ENCODE peak calls at places on chromosomes 11 and 22, in seven cellular contexts. K, E, R, P, T, H and J are unnamed samples.

GRCh38 chr11:113579292-113579940 is 104.2 kb upstream of the DRD2 start:
- DNase-seq in K (no peak), E (no peak), R (no peak), P (no peak), T (no peak), H (no peak), J (no peak)

GRCh38 chr11:96753997-96754396 is 364.2 kb downstream of the JRKL start:
- DNase-seq in K (no peak), E (no peak), R (no peak), P (no peak), T (no peak), H (no peak), J (no peak)

GRCh38 chr11:89521294-89521693 is 30.1 kb upstream of the NOX4 start:
- DNase-seq in K (no peak), E (no peak), R (no peak), P (no peak), T (no peak), H (peak), J (no peak)

GRCh38 chr22:29477919-29478318 is 2.1 kb upstream of the NEFH start:
- DNase-seq in K (peak), E (no peak), R (no peak), P (no peak), T (no peak), H (no peak), J (no peak)

GRCh38 chr11:77968337-77968736 is 26.1 kb downstream of the INTS4 start:
- DNase-seq in K (no peak), E (no peak), R (no peak), P (no peak), T (no peak), H (no peak), J (no peak)

GRCh38 chr22:32127904-32128303 is 31.2 kb downstream of the C22orf42 start:
- DNase-seq in K (peak), E (no peak), R (no peak), P (no peak), T (no peak), H (no peak), J (no peak)

GRCh38 chr11:47005441-47005840 is 68.9 kb downstream of the CSTPP1 start:
- DNase-seq in K (no peak), E (no peak), R (no peak), P (no peak), T (no peak), H (no peak), J (no peak)

GRCh38 chr22:20016734-20017621 is at the start of gene ARVCF:
- DNase-seq in K (peak), E (peak), R (peak), P (peak), T (peak), H (peak), J (peak)

GRCh38 chr11:99020324-99021225 is at the start of gene CNTN5:
- DNase-seq in K (peak), E (peak), R (no peak), P (peak), T (peak), H (peak), J (peak)

GRCh38 chr11:1946812-1947480 is at the start of gene MRPL23:
- DNase-seq in K (no peak), E (no peak), R (no peak), P (peak), T (peak), H (no peak), J (no peak)

GRCh38 chr11:34975482-34975881 is 59.1 kb downstream of the PDHX start:
- DNase-seq in K (no peak), E (no peak), R (no peak), P (no peak), T (no peak), H (no peak), J (no peak)

GRCh38 chr11:10233581-10233980 is 60.4 kb downstream of the SBF2 start:
- DNase-seq in K (no peak), E (peak), R (peak), P (no peak), T (no peak), H (peak), J (peak)

GRCh38 chr11:114307524-114308203 is 11.5 kb downstream of the NNMT start:
- DNase-seq in K (no peak), E (peak), R (no peak), P (peak), T (peak), H (peak), J (no peak)

GRCh38 chr11:44618561-44619425 is 53.3 kb downstream of the CD82 start:
- DNase-seq in K (no peak), E (no peak), R (no peak), P (peak), T (no peak), H (no peak), J (no peak)

GRCh38 chr11:94959179-94959578 is 14.2 kb downstream of the CWC15 start:
- DNase-seq in K (no peak), E (no peak), R (no peak), P (no peak), T (no peak), H (no peak), J (no peak)

GRCh38 chr22:32684148-32684821 is 117.2 kb upstream of the TIMP3 start:
- DNase-seq in K (no peak), E (no peak), R (no peak), P (no peak), T (no peak), H (peak), J (no peak)

GRCh38 chr11:106077609-106078517 is at the start of gene AASDHPPT:
- DNase-seq in K (peak), E (peak), R (no peak), P (no peak), T (no peak), H (peak), J (peak)

GRCh38 chr11:94295534-94295933 is 8.8 kb upstream of the IZUMO1R start:
- DNase-seq in K (no peak), E (peak), R (no peak), P (no peak), T (no peak), H (no peak), J (no peak)

GRCh38 chr22:49657974-49658550 is 169.6 kb downstream of the BRD1 start:
- DNase-seq in K (no peak), E (no peak), R (no peak), P (no peak), T (no peak), H (no peak), J (no peak)

DNA sequence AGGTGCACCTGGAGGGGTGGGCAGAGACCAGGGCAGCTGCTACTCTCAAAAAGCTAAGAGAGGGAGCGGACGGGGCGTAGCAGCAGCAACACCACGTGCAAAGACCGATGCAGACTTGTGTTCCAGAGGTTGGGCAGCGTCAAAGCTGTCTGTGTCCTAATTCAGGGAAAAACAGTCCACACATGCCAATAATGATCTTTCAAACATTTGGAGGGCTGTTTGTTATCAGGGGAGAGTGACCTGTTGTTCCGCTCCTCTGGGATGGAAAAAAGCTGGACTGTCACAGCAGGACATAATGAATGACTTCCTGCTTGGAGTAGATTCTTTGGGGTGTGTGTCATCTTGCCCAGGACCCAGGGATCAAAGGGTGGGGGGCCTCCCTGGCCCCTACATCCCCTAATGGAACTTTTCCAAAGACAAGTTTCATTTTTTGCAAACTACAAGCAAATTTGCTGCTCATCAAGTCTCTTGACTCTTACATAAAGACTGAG is 6.2 kb upstream of the FBLN1 start:
- DNase-seq in K (no peak), E (no peak), R (no peak), P (no peak), T (peak), H (no peak), J (no peak)
- H3K27ac ChIP-seq in K (no peak), E (no peak), R (no peak), P (peak), T (no peak), H (peak), J (no peak)

GRCh38 chr11:40401132-40401853 is 1058.2 kb downstream of the LRRC4C start:
- DNase-seq in K (no peak), E (no peak), R (no peak), P (no peak), T (no peak), H (no peak), J (no peak)
- TF ChIP-seq CTCF in K (no peak), E (no peak), R (no peak), P (no peak), T (no peak), H (no peak), J (no peak)

GRCh38 chr11:638616-639323 is 1.7 kb downstream of the DRD4 start:
- DNase-seq in K (peak), E (no peak), R (no peak), P (no peak), T (no peak), H (no peak), J (no peak)
- H3K27ac ChIP-seq in K (no peak), E (no peak), R (no peak), P (no peak), T (no peak), H (no peak), J (peak)

GRCh38 chr11:120964857-120965256 is 59.0 kb upstream of the TBCEL start:
- DNase-seq in K (no peak), E (peak), R (peak), P (no peak), T (no peak), H (peak), J (no peak)
- TF ChIP-seq CTCF in K (no peak), E (no peak), R (no peak), P (no peak), T (no peak), H (no peak), J (no peak)

GRCh38 chr22:38950527-38951111 is 6.8 kb upstream of the APOBEC3A start:
- DNase-seq in K (no peak), E (no peak), R (no peak), P (no peak), T (no peak), H (no peak), J (no peak)

GRCh38 chr22:38952382-38952993 is 4.9 kb upstream of the APOBEC3A start:
- DNase-seq in K (no peak), E (no peak), R (no peak), P (no peak), T (no peak), H (no peak), J (no peak)

GRCh38 chr22:38949889-38950405 is 7.5 kb upstream of the APOBEC3A start:
- DNase-seq in K (no peak), E (no peak), R (no peak), P (no peak), T (no peak), H (no peak), J (no peak)

GRCh38 chr22:38953091-38953490 is 4.3 kb upstream of the APOBEC3A start:
- DNase-seq in K (no peak), E (no peak), R (no peak), P (no peak), T (no peak), H (no peak), J (no peak)

DNA sequence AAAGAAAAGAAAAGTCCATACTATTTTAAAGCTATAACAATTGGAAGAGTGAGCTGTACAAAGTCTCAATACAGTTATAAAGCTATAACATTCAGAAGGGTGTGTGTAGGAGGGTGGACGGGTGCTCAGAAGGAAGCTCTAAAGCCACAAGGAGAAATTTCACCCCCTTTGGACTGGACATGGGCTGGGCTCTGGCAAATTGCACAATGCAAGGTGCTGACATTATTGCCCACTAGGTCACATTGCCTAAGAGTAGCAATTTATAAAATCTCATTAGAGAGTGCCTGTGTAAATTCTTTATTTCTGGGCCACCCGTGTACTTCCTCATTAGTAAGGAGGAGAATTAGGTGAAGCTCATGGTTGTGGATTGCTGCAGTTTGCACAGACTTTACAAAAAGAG is 5.7 kb upstream of the APOBEC3A start:
- DNase-seq in K (no peak), E (no peak), R (no peak), P (no peak), T (no peak), H (no peak), J (no peak)
- H3K27ac ChIP-seq in K (no peak), E (no peak), R (no peak), P (no peak), T (no peak), H (no peak), J (no peak)

DNA sequence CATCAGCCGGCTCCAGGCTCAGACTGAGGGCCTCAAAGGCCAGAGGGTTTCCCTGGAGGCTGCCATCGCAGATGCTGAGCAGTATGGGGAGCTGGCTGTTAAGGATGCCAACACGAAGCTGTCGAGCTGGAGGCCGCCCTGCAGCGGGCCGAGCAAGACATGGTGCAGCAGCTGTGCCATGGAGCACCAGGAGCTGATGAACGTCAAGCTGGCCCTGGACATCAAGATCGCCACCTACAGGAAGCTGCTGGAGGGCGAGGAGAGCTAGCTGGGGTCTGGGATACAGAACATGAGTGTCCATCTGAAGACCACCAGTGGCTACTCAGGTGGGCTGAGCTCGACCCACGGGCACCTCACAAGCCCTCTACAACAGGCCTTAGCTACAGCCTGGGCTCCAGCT is 4.0 kb upstream of the SCUBE2 start:
- DNase-seq in K (peak), E (no peak), R (no peak), P (no peak), T (no peak), H (no peak), J (no peak)
- TF ChIP-seq CTCF in K (peak), E (no peak), R (no peak), P (no peak), T (no peak), H (peak), J (no peak)

GRCh38 chr11:111942826-111943225 is 5.7 kb downstream of the DIXDC1 start:
- DNase-seq in K (no peak), E (peak), R (no peak), P (no peak), T (no peak), H (peak), J (peak)
- H3K27ac ChIP-seq in K (no peak), E (peak), R (no peak), P (peak), T (peak), H (no peak), J (peak)

GRCh38 chr22:25201557-25202273 is 2.1 kb downstream of the CRYBB3 start:
- DNase-seq in K (no peak), E (no peak), R (no peak), P (no peak), T (no peak), H (no peak), J (no peak)
- TF ChIP-seq CTCF in K (no peak), E (no peak), R (no peak), P (no peak), T (no peak), H (no peak), J (no peak)

DNA sequence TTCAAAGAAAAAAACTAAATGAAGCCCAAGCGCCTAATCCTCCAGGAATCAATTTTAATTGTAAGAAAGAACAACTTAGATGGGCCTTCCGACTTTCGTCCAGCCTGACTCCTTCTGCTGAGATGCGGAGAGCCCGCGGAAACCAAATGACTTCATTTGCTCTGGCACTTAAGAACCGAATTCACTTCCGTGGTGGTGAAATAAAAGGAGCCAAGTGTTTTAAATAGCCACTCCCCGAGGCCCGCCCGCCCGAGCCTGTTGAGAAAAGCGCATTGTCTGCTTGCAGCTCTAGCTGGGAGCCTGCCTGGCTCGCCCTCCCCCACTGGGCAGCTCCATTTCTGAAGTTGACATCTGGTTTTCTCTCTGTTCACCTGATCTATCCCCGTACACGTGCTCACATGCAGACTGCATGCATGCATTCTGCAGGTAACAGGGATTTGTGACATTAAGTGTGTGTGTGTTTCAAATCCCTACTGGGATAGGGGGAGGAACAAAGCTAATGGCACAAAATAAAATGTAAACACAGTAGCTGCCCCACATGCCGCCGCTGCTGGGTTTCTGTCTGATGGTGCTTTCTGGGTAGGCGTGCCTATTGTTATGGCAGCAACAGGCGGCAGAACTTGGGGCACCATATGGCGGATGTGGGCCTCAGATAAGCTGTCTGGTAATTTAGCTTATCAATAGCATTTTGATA is 6.2 kb downstream of the TEAD1 start:
- DNase-seq in K (peak), E (peak), R (peak), P (peak), T (peak), H (peak), J (peak)
- H3K27ac ChIP-seq in K (peak), E (peak), R (peak), P (peak), T (peak), H (peak), J (peak)

DNA sequence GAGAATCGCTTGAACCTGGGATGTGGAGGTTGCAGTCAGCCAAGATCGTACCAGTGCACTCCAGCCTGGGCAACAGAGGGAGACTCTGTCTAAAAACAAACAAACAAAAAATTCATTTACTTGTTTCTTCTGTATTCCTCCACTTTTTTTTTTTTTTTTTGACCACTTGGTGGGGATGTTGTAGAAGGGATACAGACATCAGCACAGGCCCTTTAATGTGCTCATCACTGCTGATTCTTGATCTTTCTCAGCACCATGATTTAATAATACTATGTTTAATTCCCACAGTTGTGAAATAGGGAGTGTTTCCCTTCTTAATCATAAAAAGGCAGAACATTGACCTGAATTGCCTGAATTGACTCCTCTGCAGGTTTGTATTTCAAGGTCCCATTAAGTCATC is 4.5 kb downstream of the TTC9C start:
- DNase-seq in K (peak), E (peak), R (no peak), P (no peak), T (no peak), H (peak), J (no peak)
- TF ChIP-seq CTCF in K (peak), E (no peak), R (peak), P (no peak), T (no peak), H (peak), J (peak)